ENCODE peak calls at places on chromosomes 1 and 21, in five cellular contexts. W is GM23338, H is cardiac fibroblast, L is colonic mucosa, U is body of pancreas. C is an unnamed sample.

GRCh38 chr21:37496972-37497371 is 130.4 kb downstream of the DYRK1A start:
- DNase-seq in W (peak; percentile 15), H (peak; percentile 36), L (no peak), U (no peak), C (no peak)

GRCh38 chr1:47918257-47918867 is 78.8 kb downstream of the TRABD2B start:
- DNase-seq in W (no peak), H (no peak), L (no peak), U (peak; percentile 19), C (no peak)

GRCh38 chr1:84122780-84123382 is 21.2 kb upstream of the PRKACB start:
- DNase-seq in W (peak; percentile 69), H (peak; percentile 72), L (peak; percentile 64), U (peak; percentile 59), C (peak; percentile 48)

GRCh38 chr1:58200437-58200836 is 346.1 kb downstream of the OMA1 start:
- DNase-seq in W (no peak), H (no peak), L (no peak), U (no peak), C (no peak)

GRCh38 chr1:180239145-180240096 is 9.4 kb downstream of the LHX4 start:
- DNase-seq in W (peak; percentile 68), H (no peak), L (no peak), U (no peak), C (no peak)

GRCh38 chr1:202107321-202107761 is 15.4 kb upstream of the GPR37L1 start:
- DNase-seq in W (no peak), H (no peak), L (peak; percentile 89), U (peak; percentile 97), C (no peak)

GRCh38 chr1:12629521-12629956 is 11.5 kb upstream of the DHRS3 start:
- DNase-seq in W (peak; percentile 87), H (no peak), L (no peak), U (no peak), C (no peak)

GRCh38 chr21:42779431-42779861 is 99.9 kb downstream of the WDR4 start:
- DNase-seq in W (no peak), H (no peak), L (no peak), U (no peak), C (no peak)

GRCh38 chr21:39451332-39452206 is at the start of gene SH3BGR:
- DNase-seq in W (peak; percentile 93), H (peak; percentile 19), L (peak; percentile 34), U (peak; percentile 76), C (no peak)

GRCh38 chr1:156726549-156727226 is 1.6 kb upstream of the METTL25B start:
- DNase-seq in W (peak; percentile 88), H (peak; percentile 79), L (peak; percentile 79), U (peak; percentile 48), C (peak; percentile 41)

GRCh38 chr1:33297911-33298622 is 22.8 kb downstream of the A3GALT2 start:
- DNase-seq in W (no peak), H (no peak), L (no peak), U (no peak), C (no peak)

GRCh38 chr21:25687787-25688186 is 46.9 kb downstream of the ATP5PF start:
- DNase-seq in W (no peak), H (no peak), L (no peak), U (no peak), C (no peak)

GRCh38 chr1:247301176-247301540 is 30.5 kb downstream of the ZNF496 start:
- DNase-seq in W (no peak), H (no peak), L (no peak), U (no peak), C (no peak)

GRCh38 chr1:11507309-11507708 is 28.4 kb downstream of the DISP3 start:
- DNase-seq in W (no peak), H (no peak), L (no peak), U (no peak), C (no peak)

GRCh38 chr1:205458777-205459566 is 3.1 kb upstream of the BLACAT1 start:
- DNase-seq in W (peak; percentile 85), H (peak; percentile 76), L (no peak), U (no peak), C (peak; percentile 37)

GRCh38 chr1:15620155-15620545 is 2.9 kb downstream of the DDI2 start:
- DNase-seq in W (no peak), H (peak; percentile 44), L (no peak), U (no peak), C (no peak)

GRCh38 chr1:233097546-233098254 is 147.3 kb downstream of the NTPCR start:
- DNase-seq in W (no peak), H (no peak), L (no peak), U (no peak), C (no peak)

GRCh38 chr1:109167114-109167513 is 46.6 kb upstream of the SARS1 start:
- DNase-seq in W (no peak), H (peak; percentile 31), L (no peak), U (no peak), C (no peak)

GRCh38 chr1:9606948-9607347 is 18.2 kb downstream of the TMEM201 start:
- DNase-seq in W (no peak), H (no peak), L (no peak), U (no peak), C (no peak)

GRCh38 chr1:211637066-211637465 is 38.4 kb downstream of the NEK2 start:
- DNase-seq in W (no peak), H (no peak), L (no peak), U (no peak), C (no peak)

GRCh38 chr1:216293673-216294072 is 129.6 kb downstream of the USH2A start:
- DNase-seq in W (no peak), H (peak; percentile 2), L (no peak), U (no peak), C (no peak)

GRCh38 chr1:55211909-55212308 is 3.3 kb downstream of the USP24 start:
- DNase-seq in W (no peak), H (no peak), L (no peak), U (no peak), C (no peak)

GRCh38 chr1:145982010-145982723 is 14.2 kb downstream of the TXNIP start:
- DNase-seq in W (no peak), H (peak; percentile 56), L (no peak), U (no peak), C (no peak)

GRCh38 chr1:153745417-153745816 is 17.6 kb downstream of the INTS3 start:
- DNase-seq in W (peak; percentile 93), H (no peak), L (no peak), U (no peak), C (no peak)

DNA sequence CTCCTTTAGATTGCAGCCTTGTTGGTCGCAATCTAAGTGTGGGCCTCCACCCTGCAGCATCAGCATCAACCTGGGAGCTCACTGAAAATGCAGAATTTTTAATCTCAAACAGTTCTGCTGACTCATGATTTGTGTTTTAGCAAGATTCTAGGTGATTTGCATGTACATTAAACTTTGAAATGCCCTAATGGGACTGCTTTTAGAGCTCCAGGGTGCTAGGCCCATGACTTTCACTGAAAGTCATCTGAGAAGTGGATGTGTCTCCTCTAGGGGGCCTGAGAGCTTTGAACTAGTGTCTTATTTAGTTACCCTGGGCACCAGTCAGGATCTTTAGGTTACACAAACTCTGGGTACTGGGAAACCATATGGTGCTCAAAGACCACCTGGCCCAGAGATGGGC is 9.0 kb downstream of the TRIM67 start:
- DNase-seq in W (peak; percentile 71), H (no peak), L (no peak), U (no peak), C (no peak)
- TF ChIP-seq CTCF in W (peak; percentile 60), H (no peak), L (no peak), U (no peak), C (peak; percentile 6)

DNA sequence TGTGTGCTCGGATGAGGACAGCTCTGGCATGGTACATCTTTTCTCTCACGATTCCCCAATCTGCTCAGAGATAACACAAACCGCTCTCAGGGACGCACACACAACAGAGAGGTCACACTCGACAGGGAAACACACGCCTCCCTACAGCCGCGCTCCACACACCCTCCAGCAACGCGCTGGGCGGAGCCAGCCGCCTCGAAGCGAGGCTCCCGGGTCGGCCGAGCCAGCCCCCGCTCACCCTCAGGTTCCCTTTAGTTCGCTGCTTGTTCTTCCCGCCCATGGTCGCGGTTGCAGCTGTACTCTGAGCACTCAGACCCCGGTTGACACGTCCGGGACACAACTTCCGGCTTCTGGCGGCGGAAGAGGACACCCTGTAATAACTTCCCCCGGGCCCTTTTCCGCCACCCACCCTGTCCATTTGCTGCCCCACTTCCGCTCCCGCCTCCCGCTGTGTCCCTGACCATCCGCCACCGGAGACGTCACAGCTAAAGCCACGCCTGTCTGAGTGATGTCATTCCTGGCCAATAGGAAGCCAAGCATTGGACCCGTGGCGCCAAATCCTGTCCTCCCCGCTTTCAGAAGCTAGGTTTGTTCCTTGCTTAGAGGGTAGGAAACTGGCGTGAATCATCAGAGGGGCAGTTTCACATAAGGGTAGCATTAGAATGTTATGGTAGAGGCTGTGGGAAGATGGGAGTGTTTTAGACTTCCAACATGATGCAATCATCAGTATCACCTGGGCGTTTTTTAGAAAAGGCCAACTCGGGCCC is at the start of gene LTN1:
- DNase-seq in W (peak; percentile 99), H (peak; percentile 100), L (peak; percentile 99), U (peak; percentile 99), C (peak; percentile 98)
- H3K4me3 ChIP-seq in W (peak within 1 kb of the TSS; percentile 64), H (peak within 1 kb of the TSS; percentile 100), L (peak within 1 kb of the TSS; percentile 83), U (peak within 1 kb of the TSS; percentile 52), C (peak within 1 kb of the TSS; percentile 84)

GRCh38 chr1:195934839-195935557 is 673.2 kb downstream of the KCNT2 start:
- DNase-seq in W (no peak), H (no peak), L (no peak), U (no peak), C (no peak)

GRCh38 chr1:195941314-195941713 is 666.9 kb downstream of the KCNT2 start:
- DNase-seq in W (no peak), H (no peak), L (no peak), U (no peak), C (no peak)

DNA sequence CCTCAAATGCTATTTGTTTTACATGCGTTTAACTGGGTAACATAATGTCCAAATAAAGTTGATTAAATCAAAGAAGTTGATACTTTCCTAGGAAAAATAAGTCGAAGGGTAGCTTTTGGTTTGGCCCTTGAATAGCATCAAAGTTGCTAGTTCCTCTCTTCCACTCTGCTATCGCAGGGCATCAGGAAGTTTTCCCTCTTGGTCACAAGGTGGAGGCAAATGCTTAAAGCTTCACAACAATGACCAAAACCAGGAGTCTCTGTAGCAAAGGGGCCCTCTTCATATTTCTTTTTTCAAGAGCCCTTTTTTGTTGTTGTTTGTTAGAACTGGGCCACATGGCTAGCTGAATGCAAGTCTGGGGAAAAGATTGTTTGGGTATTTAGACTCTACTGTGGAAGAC is 668.4 kb downstream of the KCNT2 start:
- DNase-seq in W (peak; percentile 83), H (no peak), L (no peak), U (no peak), C (no peak)
- TF ChIP-seq CTCF in W (peak; percentile 71), H (no peak), L (no peak), U (no peak), C (no peak)

DNA sequence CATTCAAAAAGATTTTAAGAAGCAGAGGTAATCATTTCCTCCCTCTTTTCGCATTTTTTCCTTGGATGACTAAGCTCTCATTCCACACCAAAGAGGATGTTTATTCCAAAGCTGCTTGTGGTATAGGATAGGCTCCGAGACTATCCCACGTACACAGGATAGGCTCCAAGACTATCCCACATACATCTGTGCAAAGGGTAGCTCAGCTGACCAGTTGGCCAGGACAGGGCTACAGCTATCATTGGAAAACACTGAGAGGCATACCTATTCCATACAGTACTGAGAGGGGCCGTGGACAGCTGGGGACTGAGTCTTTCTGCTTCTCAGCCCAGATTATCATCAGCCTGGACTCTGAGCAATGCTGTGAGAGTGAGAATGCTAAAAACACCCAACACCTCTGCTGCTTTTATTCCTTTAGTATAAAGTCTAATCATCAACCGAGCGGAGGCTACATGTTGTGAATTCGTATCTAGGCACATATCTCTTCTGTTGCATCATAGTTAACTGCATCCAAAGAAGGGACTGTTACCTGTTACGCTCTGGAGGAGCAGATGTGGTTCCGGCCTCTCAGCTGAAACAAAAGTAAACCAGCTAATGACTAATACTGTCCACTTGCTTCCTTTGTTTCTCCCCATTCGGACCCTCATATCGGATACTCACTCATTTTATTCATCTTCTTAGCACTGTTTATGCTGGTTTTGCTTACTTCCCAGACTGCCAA is 141.0 kb downstream of the TNFSF18 start:
- DNase-seq in W (no peak), H (peak; percentile 84), L (no peak), U (no peak), C (peak; percentile 80)
- H3K4me3 ChIP-seq in W (no peak overlapping the region), H (peak overlapping the region; percentile 2), L (no peak overlapping the region), U (no peak overlapping the region), C (no peak overlapping the region)